ENCODE peak calls at places on chromosomes 3 and 15, in six cellular contexts. J is GM03348, T is occipital lobe, L is Daoy, S is fibroblast of the conjunctiva, G is activated B cell treated with CpG ODN at 0.5 μM for 24 hours. M is an unnamed sample.

GRCh38 chr15:70447927-70448698 is 315.2 kb downstream of the UACA start:
- DNase-seq in J (no peak), T (no peak), L (no peak), S (no peak), G (no peak), M (no peak)

GRCh38 chr3:169149349-169149890 is 514.1 kb downstream of the MECOM start:
- DNase-seq in J (peak; percentile 90), T (peak; percentile 40), L (peak; percentile 90), S (peak; percentile 43), G (peak; percentile 58), M (peak; percentile 21)

GRCh38 chr3:47482411-47482810 is 6.7 kb upstream of the SCAP start:
- DNase-seq in J (no peak), T (no peak), L (no peak), S (no peak), G (no peak), M (no peak)

GRCh38 chr3:101779808-101780366 is 876 bp downstream of the NXPE3 start:
- DNase-seq in J (no peak), T (no peak), L (no peak), S (no peak), G (no peak), M (no peak)

GRCh38 chr3:99761415-99761981 is 56.2 kb upstream of the CMSS1 start:
- DNase-seq in J (no peak), T (no peak), L (no peak), S (no peak), G (no peak), M (no peak)

GRCh38 chr3:135915206-135915605 is 50.3 kb upstream of the PPP2R3A start:
- DNase-seq in J (no peak), T (no peak), L (peak; percentile 16), S (no peak), G (no peak), M (no peak)

GRCh38 chr3:10445561-10445960 is 59.8 kb downstream of the ATP2B2 start:
- DNase-seq in J (no peak), T (no peak), L (peak; percentile 28), S (no peak), G (no peak), M (no peak)

GRCh38 chr3:186095584-186096061 is 13.3 kb downstream of the ETV5 start:
- DNase-seq in J (no peak), T (no peak), L (no peak), S (no peak), G (no peak), M (peak; percentile 14)

GRCh38 chr3:175207361-175207760 is 348.2 kb downstream of the NAALADL2 start:
- DNase-seq in J (no peak), T (no peak), L (no peak), S (no peak), G (no peak), M (no peak)

GRCh38 chr15:43270676-43271306 is 4.1 kb upstream of the TGM5 start:
- DNase-seq in J (no peak), T (no peak), L (no peak), S (no peak), G (no peak), M (no peak)

GRCh38 chr15:48408337-48408736 is 77.1 kb downstream of the DUT start:
- DNase-seq in J (no peak), T (no peak), L (no peak), S (no peak), G (no peak), M (no peak)

GRCh38 chr3:19331931-19332330 is 183.6 kb downstream of the KCNH8 start:
- DNase-seq in J (no peak), T (no peak), L (no peak), S (no peak), G (no peak), M (no peak)

GRCh38 chr3:151964768-151965167 is 91.3 kb downstream of the SUCNR1 start:
- DNase-seq in J (no peak), T (no peak), L (peak; percentile 4), S (no peak), G (no peak), M (no peak)

GRCh38 chr3:128282392-128283196 is 129.3 kb downstream of the EEFSEC start:
- DNase-seq in J (peak; percentile 85), T (no peak), L (no peak), S (peak; percentile 20), G (no peak), M (no peak)

GRCh38 chr15:48315041-48315440 is 16.2 kb upstream of the DUT start:
- DNase-seq in J (no peak), T (no peak), L (no peak), S (no peak), G (no peak), M (no peak)

GRCh38 chr3:184171562-184171961 is 3.1 kb upstream of the AP2M1 start:
- DNase-seq in J (peak; percentile 58), T (no peak), L (peak; percentile 87), S (no peak), G (no peak), M (no peak)

GRCh38 chr3:130658666-130659065 is 88.0 kb downstream of the PIK3R4 start:
- DNase-seq in J (peak; percentile 27), T (no peak), L (peak; percentile 88), S (peak; percentile 41), G (no peak), M (no peak)

GRCh38 chr15:35944945-35945344 is 399.0 kb upstream of the DPH6 start:
- DNase-seq in J (no peak), T (no peak), L (no peak), S (no peak), G (no peak), M (no peak)

GRCh38 chr15:85026304-85027032 is 44.8 kb downstream of the PDE8A start:
- DNase-seq in J (no peak), T (no peak), L (no peak), S (no peak), G (no peak), M (no peak)

GRCh38 chr3:113231827-113232253 is 20.5 kb downstream of the BOC start:
- DNase-seq in J (peak; percentile 72), T (no peak), L (peak; percentile 95), S (no peak), G (no peak), M (no peak)

GRCh38 chr15:46088486-46089437 is 453.9 kb downstream of the SQOR start:
- DNase-seq in J (peak; percentile 4), T (no peak), L (no peak), S (no peak), G (no peak), M (no peak)

GRCh38 chr3:62939707-62940106 is 64.5 kb upstream of the CADPS start:
- DNase-seq in J (no peak), T (no peak), L (no peak), S (no peak), G (no peak), M (no peak)

GRCh38 chr3:15536856-15537255 is 15.3 kb upstream of the COLQ start:
- DNase-seq in J (no peak), T (no peak), L (no peak), S (no peak), G (no peak), M (no peak)

GRCh38 chr3:87298111-87298718 is 21.8 kb upstream of the POU1F1 start:
- DNase-seq in J (peak; percentile 55), T (no peak), L (peak; percentile 36), S (peak; percentile 20), G (no peak), M (no peak)

GRCh38 chr15:25734680-25735355 is 128.3 kb downstream of the ATP10A start:
- DNase-seq in J (no peak), T (no peak), L (no peak), S (no peak), G (no peak), M (no peak)

GRCh38 chr15:39466428-39466827 is 114.5 kb upstream of the THBS1 start:
- DNase-seq in J (peak; percentile 32), T (no peak), L (no peak), S (no peak), G (no peak), M (no peak)

GRCh38 chr3:59327324-59327939 is 277.6 kb upstream of the CFAP20DC start:
- DNase-seq in J (peak; percentile 76), T (no peak), L (peak; percentile 53), S (no peak), G (no peak), M (no peak)

GRCh38 chr3:20245781-20246180 is 59.8 kb upstream of the SGO1 start:
- DNase-seq in J (no peak), T (no peak), L (no peak), S (no peak), G (no peak), M (no peak)

GRCh38 chr3:105304487-105304886 is 62.2 kb upstream of the ALCAM start:
- DNase-seq in J (no peak), T (no peak), L (peak; percentile 4), S (no peak), G (no peak), M (no peak)

GRCh38 chr15:31294067-31294466 is 32.6 kb upstream of the KLF13 start:
- DNase-seq in J (no peak), T (no peak), L (no peak), S (no peak), G (no peak), M (no peak)

GRCh38 chr15:88610756-88611231 is 10.3 kb upstream of the AEN start:
- DNase-seq in J (no peak), T (no peak), L (peak; percentile 30), S (no peak), G (no peak), M (no peak)

GRCh38 chr3:192275741-192276355 is 451.5 kb downstream of the FGF12 start:
- DNase-seq in J (no peak), T (no peak), L (peak; percentile 9), S (no peak), G (no peak), M (no peak)

GRCh38 chr3:81666502-81667121 is 94.8 kb downstream of the GBE1 start:
- DNase-seq in J (peak; percentile 44), T (no peak), L (no peak), S (peak; percentile 22), G (no peak), M (no peak)

GRCh38 chr3:39086066-39086657 is 21.3 kb downstream of the GORASP1 start:
- DNase-seq in J (no peak), T (no peak), L (no peak), S (no peak), G (no peak), M (no peak)

GRCh38 chr15:29134239-29134638 is 135.4 kb downstream of the NSMCE3 start:
- DNase-seq in J (no peak), T (no peak), L (no peak), S (no peak), G (no peak), M (no peak)

M was measured in anterior cingulate cortex.